ENCODE peak calls at places on chromosomes 13 and 19, in six cellular contexts. W is body of pancreas, J is hepatocyte, V is left lung, Z is uterus, E is breast epithelium. L is an unnamed sample.

GRCh38 chr13:110817143-110817542 is 97.7 kb downstream of the ANKRD10 start:
- DNase-seq in J (no peak), E (no peak), V (no peak), Z (no peak), W (no peak), L (no peak)

GRCh38 chr19:35851213-35852028 is 883 bp downstream of the NPHS1 start:
- DNase-seq in J (peak; percentile 36), V (peak; percentile 62), E (no peak), W (peak; percentile 73), Z (no peak), L (no peak)

GRCh38 chr13:73069206-73069815 is 10.5 kb downstream of the KLF5 start:
- DNase-seq in Z (no peak), W (no peak), J (no peak), V (no peak), E (no peak), L (no peak)

GRCh38 chr19:4567584-4568071 is 8.1 kb upstream of the SEMA6B start:
- DNase-seq in J (peak; percentile 46), V (peak; percentile 88), W (no peak), Z (no peak), E (peak; percentile 66), L (no peak)

GRCh38 chr13:20001351-20001750 is 42.8 kb downstream of the ZMYM2 start:
- DNase-seq in W (no peak), J (no peak), E (no peak), Z (no peak), V (no peak), L (no peak)

GRCh38 chr13:114054830-114055439 is 77.5 kb downstream of the RASA3 start:
- DNase-seq in W (no peak), J (no peak), E (no peak), V (peak; percentile 54), Z (no peak), L (no peak)

GRCh38 chr19:3407556-3408516 is 41.5 kb downstream of the NFIC start:
- DNase-seq in J (no peak), E (no peak), Z (peak; percentile 65), V (no peak), W (peak; percentile 70), L (no peak)

GRCh38 chr13:24279267-24279666 is 30.1 kb upstream of the C1QTNF9 start:
- DNase-seq in W (no peak), J (no peak), V (no peak), Z (no peak), E (no peak), L (no peak)

GRCh38 chr19:46944918-46945628 is 74.6 kb upstream of the NPAS1 start:
- DNase-seq in W (peak; percentile 47), V (no peak), Z (peak; percentile 50), E (no peak), J (peak; percentile 78), L (no peak)

GRCh38 chr13:72920097-72920496 is 138.2 kb downstream of the PIBF1 start:
- DNase-seq in Z (no peak), J (no peak), E (no peak), W (peak; percentile 22), V (no peak), L (no peak)

GRCh38 chr19:10412257-10412977 is 7.9 kb upstream of the PDE4A start:
- DNase-seq in Z (no peak), V (no peak), J (no peak), E (no peak), W (no peak), L (no peak)

GRCh38 chr19:46856062-46857022 is 4.5 kb upstream of the ARHGAP35 start:
- DNase-seq in J (peak; percentile 96), V (peak; percentile 97), E (peak; percentile 98), W (peak; percentile 97), Z (peak; percentile 97), L (peak; percentile 88)

GRCh38 chr13:26247608-26248007 is 6.3 kb upstream of the CDK8 start:
- DNase-seq in V (no peak), Z (no peak), W (no peak), E (no peak), J (peak; percentile 67), L (no peak)

GRCh38 chr19:16216744-16217670 is 19.3 kb downstream of the AP1M1 start:
- DNase-seq in Z (no peak), V (no peak), W (no peak), J (no peak), E (no peak), L (no peak)

GRCh38 chr13:26910754-26911465 is 150.3 kb upstream of the GPR12 start:
- DNase-seq in J (no peak), W (no peak), E (no peak), Z (no peak), V (no peak), L (no peak)

GRCh38 chr13:37621811-37622361 is 23.3 kb upstream of the POSTN start:
- DNase-seq in E (no peak), V (no peak), W (peak; percentile 16), Z (peak; percentile 36), J (peak; percentile 31), L (no peak)

GRCh38 chr13:50456111-50456510 is 387.4 kb downstream of the DLEU7 start:
- DNase-seq in J (no peak), E (no peak), V (no peak), W (no peak), Z (no peak), L (no peak)

GRCh38 chr13:50410921-50411712 is 395.9 kb downstream of the KCNRG start:
- DNase-seq in W (no peak), J (peak; percentile 73), Z (peak; percentile 29), E (no peak), V (no peak), L (no peak)

GRCh38 chr13:64130170-64130569 is 2714.5 kb upstream of the PCDH20 start:
- DNase-seq in W (no peak), E (no peak), J (no peak), Z (no peak), V (peak; percentile 21), L (no peak)

GRCh38 chr19:41064974-41065569 is 23.2 kb upstream of the CYP2A13 start:
- DNase-seq in E (no peak), Z (no peak), V (no peak), J (no peak), W (no peak), L (no peak)

GRCh38 chr13:27793377-27794074 is 1.2 kb downstream of the GSX1 start:
- DNase-seq in W (no peak), Z (no peak), V (no peak), E (no peak), J (no peak), L (no peak)

GRCh38 chr13:43268632-43269031 is 245.2 kb downstream of the DNAJC15 start:
- DNase-seq in E (no peak), V (no peak), J (no peak), W (no peak), Z (no peak), L (no peak)

GRCh38 chr19:46181386-46181774 is 33.3 kb downstream of the IGFL2 start:
- DNase-seq in Z (no peak), E (no peak), W (no peak), J (no peak), V (no peak), L (no peak)

GRCh38 chr13:38385152-38385891 is 35.7 kb downstream of the UFM1 start:
- DNase-seq in Z (no peak), E (no peak), V (no peak), W (no peak), J (no peak), L (no peak)

GRCh38 chr13:33849211-33849610 is 31.3 kb downstream of the RFC3 start:
- DNase-seq in W (no peak), E (no peak), Z (no peak), V (no peak), J (no peak), L (no peak)

GRCh38 chr19:46967578-46968018 is 52.0 kb upstream of the NPAS1 start:
- DNase-seq in W (no peak), J (no peak), V (no peak), E (no peak), Z (no peak), L (no peak)

GRCh38 chr19:47274891-47275865 is 493 bp downstream of the INAFM1 start:
- DNase-seq in W (no peak), J (no peak), Z (peak; percentile 57), E (no peak), V (no peak), L (no peak)

GRCh38 chr19:50818859-50819472 is 4.6 kb downstream of the KLK1 start:
- DNase-seq in V (no peak), W (peak; percentile 79), E (no peak), Z (no peak), J (no peak), L (no peak)

GRCh38 chr19:7679771-7680605 is 645 bp upstream of the TRAPPC5 start:
- DNase-seq in Z (no peak), W (no peak), V (no peak), J (no peak), E (no peak), L (no peak)

GRCh38 chr19:7677664-7678311 is 898 bp downstream of the MCEMP1 start:
- DNase-seq in W (no peak), J (no peak), V (no peak), Z (no peak), E (no peak), L (no peak)

GRCh38 chr19:7680606-7681335 is at the start of gene TRAPPC5:
- DNase-seq in J (peak; percentile 95), Z (peak; percentile 67), E (peak; percentile 83), V (peak; percentile 98), W (peak; percentile 88), L (peak; percentile 92)

GRCh38 chr19:7676854-7677253 is at the start of gene MCEMP1:
- DNase-seq in V (peak; percentile 90), E (no peak), W (no peak), Z (no peak), J (no peak), L (no peak)

DNA sequence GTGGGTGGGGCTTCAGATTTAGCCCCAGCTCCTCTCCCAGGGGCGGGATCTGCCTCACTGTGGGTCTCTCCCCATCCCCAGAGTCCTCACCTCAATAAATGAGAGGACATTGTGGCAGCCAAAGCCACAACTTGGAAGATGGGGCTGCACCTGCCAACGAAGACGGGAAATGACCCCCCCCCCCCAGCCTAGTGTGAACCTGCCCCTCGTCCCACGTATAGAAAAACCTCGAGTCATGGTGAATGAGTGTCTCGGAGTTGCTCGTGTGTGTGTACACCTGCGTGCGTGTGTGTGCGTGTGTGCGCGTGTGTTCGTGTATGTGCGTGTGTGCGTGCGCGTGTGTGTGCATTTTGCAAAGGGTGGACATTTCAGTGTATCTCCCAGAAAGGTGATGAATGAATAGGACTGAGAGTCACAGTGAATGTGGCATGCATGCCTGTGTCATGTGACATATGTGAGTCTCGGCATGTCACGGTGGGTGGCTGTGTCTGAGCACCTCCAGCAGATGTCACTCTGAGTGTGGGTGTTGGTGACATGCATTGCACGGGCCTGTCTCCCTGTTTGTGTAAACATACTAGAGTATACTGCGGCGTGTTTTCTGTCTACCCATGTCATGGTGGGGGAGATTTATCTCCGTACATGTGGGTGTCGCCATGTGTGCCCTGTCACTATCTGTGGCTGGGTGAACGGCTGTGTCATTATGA is 1.5 kb upstream of the TRAPPC5 start:
- DNase-seq in E (no peak), Z (no peak), V (no peak), J (no peak), W (no peak), L (no peak)
- TF ChIP-seq CTCF in E (no peak), Z (no peak), V (peak; percentile 25), J (no peak), W (no peak), L (no peak)

GRCh38 chr13:77274126-77274525 is 52.8 kb downstream of the MYCBP2 start:
- DNase-seq in V (no peak), Z (no peak), W (no peak), J (no peak), E (no peak), L (no peak)
- TF ChIP-seq CTCF in V (no peak), Z (no peak), W (no peak), J (no peak), E (no peak), L (no peak)

GRCh38 chr13:71320452-71320851 is 546.6 kb downstream of the DACH1 start:
- DNase-seq in E (no peak), J (peak; percentile 23), V (no peak), Z (no peak), W (no peak), L (no peak)
- TF ChIP-seq CTCF in E (no peak), J (peak; percentile 46), V (no peak), Z (no peak), W (peak; percentile 12), L (peak; percentile 66)

GRCh38 chr19:55536951-55537740 is at the start of gene SBK2:
- DNase-seq in W (no peak), E (no peak), J (no peak), V (no peak), Z (no peak), L (no peak)
- TF ChIP-seq CTCF in W (no peak), E (no peak), J (peak; percentile 25), V (no peak), Z (no peak), L (peak; percentile 50)